ENCODE peak calls at places on chromosomes 12 and 14, in five cellular contexts. C is upper lobe of left lung, P is endothelial cell, S is fibroblast of mammary gland, X is IMR-90. R is an unnamed sample.

GRCh38 chr12:58841058-58841798 is 79.1 kb downstream of the LRIG3 start:
- DNase-seq in X (no peak), P (no peak), S (no peak), C (peak), R (no peak)

GRCh38 chr12:108374596-108375320 is 35.6 kb upstream of the CMKLR1 start:
- DNase-seq in X (no peak), P (no peak), S (no peak), C (no peak), R (no peak)

GRCh38 chr12:111424793-111425251 is 19.1 kb downstream of the SH2B3 start:
- DNase-seq in C (no peak), S (no peak), X (no peak), P (no peak), R (no peak)

GRCh38 chr14:103908580-103908979 is 19.7 kb upstream of the TDRD9 start:
- DNase-seq in S (no peak), P (no peak), C (no peak), X (no peak), R (no peak)

GRCh38 chr12:22283006-22283506 is 51.5 kb downstream of the ST8SIA1 start:
- DNase-seq in X (peak), S (peak), C (no peak), P (no peak), R (no peak)

GRCh38 chr14:20327005-20327869 is 5.8 kb downstream of the CCNB1IP1 start:
- DNase-seq in X (peak), P (peak), S (peak), C (no peak), R (no peak)

GRCh38 chr12:124415064-124415463 is 120.2 kb downstream of the RFLNA start:
- DNase-seq in C (peak), S (no peak), P (no peak), X (no peak), R (no peak)

GRCh38 chr14:68639518-68640292 is 153.2 kb downstream of the ZFP36L1 start:
- DNase-seq in P (no peak), X (no peak), S (no peak), C (no peak), R (no peak)

GRCh38 chr12:124457287-124458219 is 109.9 kb downstream of the NCOR2 start:
- DNase-seq in X (peak), P (no peak), C (peak), S (peak), R (peak)

GRCh38 chr12:65511134-65511912 is 232.8 kb downstream of the MSRB3 start:
- DNase-seq in P (no peak), C (no peak), S (peak), X (no peak), R (no peak)

GRCh38 chr14:80047761-80048160 is 163.5 kb downstream of the DIO2 start:
- DNase-seq in P (no peak), X (no peak), C (no peak), S (no peak), R (no peak)

GRCh38 chr12:107126688-107127481 is 33.5 kb upstream of the CRY1 start:
- DNase-seq in X (peak), C (no peak), S (peak), P (no peak), R (no peak)

GRCh38 chr12:56998981-56999380 is 7.4 kb downstream of the ZBTB39 start:
- DNase-seq in C (no peak), S (peak), P (no peak), X (no peak), R (no peak)

GRCh38 chr14:53956427-53957201 is at the start of gene BMP4:
- DNase-seq in C (peak), P (peak), S (no peak), X (peak), R (no peak)

GRCh38 chr12:53105712-53106439 is 2.6 kb downstream of the SOAT2 start:
- DNase-seq in P (no peak), S (no peak), X (no peak), C (no peak), R (no peak)

GRCh38 chr14:95935228-95935822 is 58.7 kb downstream of the TUNAR start:
- DNase-seq in X (peak), P (peak), S (peak), C (no peak), R (no peak)

GRCh38 chr14:99481745-99482099 is 513 bp downstream of the CCNK start:
- DNase-seq in S (peak), C (no peak), X (peak), P (peak), R (no peak)

GRCh38 chr14:40417777-40418401 is 985.7 kb upstream of the FBXO33 start:
- DNase-seq in S (peak), C (no peak), X (no peak), P (peak), R (no peak)

GRCh38 chr14:40623641-40624040 is 983.0 kb upstream of the LRFN5 start:
- DNase-seq in S (no peak), P (no peak), X (no peak), C (no peak), R (no peak)

GRCh38 chr14:101120636-101121398 is 217.3 kb upstream of the RTL1 start:
- DNase-seq in C (peak), X (no peak), P (no peak), S (no peak), R (peak)

GRCh38 chr14:32028599-32028998 is 48.5 kb upstream of the ARHGAP5 start:
- DNase-seq in C (no peak), S (peak), X (no peak), P (no peak), R (no peak)

GRCh38 chr12:50055831-50056628 is 1.4 kb upstream of the ASIC1 start:
- DNase-seq in C (peak), S (peak), X (peak), P (peak), R (peak)

GRCh38 chr12:25677180-25677937 is 124.3 kb upstream of the LMNTD1 start:
- DNase-seq in C (no peak), P (no peak), S (no peak), X (no peak), R (no peak)
- TF ChIP-seq CTCF in C (no peak), P (no peak), S (no peak), X (no peak), R (no peak)

GRCh38 chr14:33073023-33073422 is 134.3 kb downstream of the NPAS3 start:
- DNase-seq in P (no peak), S (no peak), C (no peak), X (no peak), R (no peak)
- TF ChIP-seq CTCF in P (no peak), S (no peak), C (no peak), X (no peak), R (no peak)

GRCh38 chr12:25401547-25402345 is 151.0 kb upstream of the KRAS start:
- DNase-seq in X (no peak), S (peak), P (no peak), C (no peak), R (no peak)

GRCh38 chr12:25404955-25405354 is 148.1 kb downstream of the LMNTD1 start:
- DNase-seq in C (no peak), S (no peak), P (no peak), X (no peak), R (no peak)
- TF ChIP-seq CTCF in C (no peak), S (no peak), P (no peak), X (no peak), R (no peak)

GRCh38 chr14:71011479-71011878 is 104.2 kb downstream of the PCNX1 start:
- DNase-seq in S (no peak), C (no peak), X (no peak), P (no peak), R (no peak)
- TF ChIP-seq CTCF in S (peak), C (no peak), X (peak), P (no peak), R (no peak)

GRCh38 chr14:94427016-94427613 is 25.5 kb downstream of the SERPINA11 start:
- DNase-seq in X (no peak), S (no peak), P (no peak), C (no peak), R (no peak)

GRCh38 chr14:94426526-94426925 is 26.1 kb downstream of the SERPINA11 start:
- DNase-seq in X (no peak), P (no peak), C (no peak), S (no peak), R (no peak)

GRCh38 chr14:94424371-94424770 is 28.2 kb downstream of the SERPINA11 start:
- DNase-seq in P (no peak), C (no peak), S (no peak), X (no peak), R (no peak)

GRCh38 chr14:94421316-94421715 is 31.3 kb downstream of the SERPINA11 start:
- DNase-seq in P (no peak), X (no peak), C (no peak), S (no peak), R (no peak)

DNA sequence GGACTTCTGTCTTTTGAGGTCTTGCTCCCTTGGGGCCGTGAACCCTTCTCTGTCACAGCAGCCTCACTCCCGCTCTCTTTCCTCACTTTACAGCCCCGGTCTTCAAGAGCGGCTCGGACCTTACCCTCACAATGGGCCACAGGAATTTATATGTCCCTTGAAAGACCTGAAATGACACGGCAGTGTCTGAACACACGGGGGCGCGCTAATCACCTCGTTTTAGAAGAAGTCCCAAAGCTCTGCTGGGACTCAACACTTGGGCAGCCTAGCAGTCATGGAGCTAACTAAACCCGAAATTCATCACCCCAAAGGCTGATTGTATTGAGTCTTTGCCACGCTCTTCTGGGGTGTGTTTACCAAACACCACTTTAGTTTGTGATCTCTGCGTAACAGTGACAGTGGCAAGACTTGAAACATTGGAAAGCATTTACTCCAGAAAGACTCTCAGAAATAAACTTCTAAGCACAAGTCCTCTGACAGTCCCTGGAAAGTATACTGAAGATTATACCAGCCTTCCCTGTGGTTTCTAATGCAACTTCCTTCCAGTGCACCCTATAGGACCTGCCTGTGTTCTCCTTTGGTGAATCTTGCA is 29.0 kb downstream of the SERPINA11 start:
- DNase-seq in X (peak), P (peak), C (no peak), S (peak), R (peak)
- TF ChIP-seq CTCF in X (peak), P (peak), C (peak), S (peak), R (no peak)

DNA sequence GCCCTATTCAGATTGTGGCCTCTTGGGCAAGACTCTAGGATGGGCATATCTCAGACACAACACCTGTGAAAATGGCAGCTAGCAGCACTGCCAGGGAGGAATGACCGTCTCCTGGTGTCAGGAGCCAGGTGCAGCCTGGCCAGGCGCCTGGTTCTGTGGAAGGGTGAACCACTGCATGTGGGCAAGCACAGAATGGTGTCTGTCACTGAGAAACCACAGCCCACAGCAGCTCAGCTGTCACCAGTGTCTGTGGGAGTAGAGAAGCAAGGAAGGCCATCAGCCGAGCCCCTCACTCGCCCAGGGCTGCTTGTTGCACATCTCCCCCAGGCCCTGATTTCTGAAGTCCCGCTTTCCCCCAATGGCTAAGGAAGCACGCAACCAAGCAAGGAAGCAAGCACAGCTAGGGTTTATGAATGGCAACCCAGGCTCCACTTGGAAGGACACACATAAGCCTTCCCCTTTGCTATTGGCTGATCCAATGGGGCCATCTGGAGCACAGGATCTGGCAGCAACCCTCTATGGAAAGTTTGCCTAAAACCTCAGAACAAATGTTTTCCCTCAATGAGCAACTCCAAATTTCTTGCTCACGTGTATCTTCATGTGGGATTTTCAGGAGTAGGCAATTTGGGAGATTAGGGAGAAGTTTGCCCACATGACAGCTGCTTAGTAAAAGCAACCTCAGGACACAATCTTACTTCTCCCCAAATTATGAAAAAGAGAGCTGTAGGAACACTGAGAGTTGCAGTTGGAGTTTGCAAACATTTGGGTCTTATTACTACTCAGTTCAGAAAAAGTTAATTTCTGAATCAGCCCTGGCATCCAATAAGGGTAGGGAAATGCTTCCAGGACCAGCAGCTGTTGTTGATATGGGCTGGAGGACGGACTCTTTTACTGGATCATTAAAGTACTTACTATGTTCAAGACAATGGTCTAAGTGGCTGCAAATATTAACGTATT is 44.7 kb downstream of the GPHB5 start:
- DNase-seq in C (peak), X (no peak), P (no peak), S (peak), R (no peak)
- TF ChIP-seq CTCF in C (no peak), X (no peak), P (no peak), S (no peak), R (no peak)

GRCh38 chr14:65486856-65487255 is 74.3 kb downstream of the FUT8 start:
- DNase-seq in P (no peak), C (no peak), S (no peak), X (peak), R (no peak)
- TF ChIP-seq CTCF in P (no peak), C (no peak), S (no peak), X (no peak), R (no peak)

DNA sequence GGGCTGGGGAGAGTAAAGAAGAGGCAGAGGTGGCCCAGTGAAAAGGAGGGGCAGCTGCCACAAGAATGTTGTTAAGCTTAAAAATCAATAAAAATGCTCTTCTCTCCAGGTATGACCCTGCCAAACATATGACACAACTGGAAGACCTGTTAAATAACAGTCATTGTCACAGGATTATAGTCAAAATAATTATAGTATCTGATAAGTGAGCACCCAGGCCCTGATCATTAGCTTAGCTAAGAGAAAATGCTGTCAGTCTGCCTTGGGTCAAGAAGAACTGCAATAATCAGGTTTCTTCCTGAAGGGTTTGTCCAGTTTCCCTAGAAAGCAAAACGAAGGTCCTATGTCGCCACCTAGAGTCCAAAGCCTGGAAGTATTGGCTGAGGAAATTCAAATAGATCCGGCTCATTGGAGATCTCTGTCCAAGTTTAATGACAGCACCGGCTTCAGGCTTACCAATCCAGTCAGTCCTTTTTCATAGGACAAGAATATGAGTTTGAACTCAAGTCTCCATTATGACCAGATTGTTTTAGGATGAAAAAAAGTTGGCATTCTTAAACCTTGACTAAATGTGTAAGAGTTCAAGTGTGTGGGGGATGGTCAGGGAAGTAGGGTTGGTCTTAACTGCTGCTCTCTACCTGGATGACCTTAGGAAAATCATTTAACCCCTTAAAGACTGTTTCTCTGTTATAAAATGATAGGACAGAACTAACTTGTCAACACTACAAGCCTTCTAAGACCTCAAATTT is 22.5 kb upstream of the NKX2-8 start:
- DNase-seq in P (peak), C (no peak), S (peak), X (peak), R (no peak)
- TF ChIP-seq CTCF in P (peak), C (peak), S (peak), X (peak), R (no peak)

GRCh38 chr14:69670093-69670492 is 58.7 kb downstream of the SUSD6 start:
- DNase-seq in S (no peak), C (no peak), X (no peak), P (no peak), R (no peak)
- TF ChIP-seq CTCF in S (no peak), C (no peak), X (no peak), P (no peak), R (no peak)

GRCh38 chr14:91371990-91372375 is 45.6 kb downstream of the CCDC88C start:
- DNase-seq in P (no peak), C (no peak), S (no peak), X (no peak), R (no peak)
- TF ChIP-seq CTCF in P (no peak), C (no peak), S (no peak), X (no peak), R (no peak)